ENCODE peak calls at places on chromosomes 5 and 9, in six cellular contexts. One of them, this sample, is unnamed.

GRCh38 chr9:136133191-136133958 is 14.7 kb upstream of the TMEM250 start:
- DNase-seq in CD4-positive, alpha-beta memory T cell: no peak
- DNase-seq in neural progenitor cell: peak; percentile 91
- DNase-seq in tibial artery: no peak
- DNase-seq in spleen: no peak
- DNase-seq in heart left ventricle: no peak
- DNase-seq in this sample: no peak

GRCh38 chr9:98838155-98838904 is 30.9 kb downstream of the GALNT12 start:
- DNase-seq in CD4-positive, alpha-beta memory T cell: no peak
- DNase-seq in neural progenitor cell: no peak
- DNase-seq in heart left ventricle: no peak
- DNase-seq in spleen: no peak
- DNase-seq in tibial artery: no peak
- DNase-seq in this sample: no peak

GRCh38 chr9:123360161-123361085 is 4.4 kb downstream of the CRB2 start:
- DNase-seq in spleen: no peak
- DNase-seq in CD4-positive, alpha-beta memory T cell: peak; percentile 18
- DNase-seq in tibial artery: no peak
- DNase-seq in neural progenitor cell: peak; percentile 98
- DNase-seq in heart left ventricle: no peak
- DNase-seq in this sample: no peak

GRCh38 chr5:109399092-109399759 is 10.5 kb downstream of the PJA2 start:
- DNase-seq in tibial artery: no peak
- DNase-seq in CD4-positive, alpha-beta memory T cell: no peak
- DNase-seq in spleen: no peak
- DNase-seq in neural progenitor cell: no peak
- DNase-seq in heart left ventricle: no peak
- DNase-seq in this sample: no peak

GRCh38 chr5:54325610-54326311 is 15.4 kb upstream of the ARL15 start:
- DNase-seq in neural progenitor cell: no peak
- DNase-seq in spleen: no peak
- DNase-seq in tibial artery: no peak
- DNase-seq in heart left ventricle: no peak
- DNase-seq in CD4-positive, alpha-beta memory T cell: no peak
- DNase-seq in this sample: no peak

GRCh38 chr5:149036970-149037369 is 25.9 kb downstream of the SH3TC2 start:
- DNase-seq in neural progenitor cell: no peak
- DNase-seq in CD4-positive, alpha-beta memory T cell: no peak
- DNase-seq in tibial artery: no peak
- DNase-seq in heart left ventricle: no peak
- DNase-seq in spleen: no peak
- DNase-seq in this sample: no peak

GRCh38 chr5:60843693-60844428 is at the start of gene ELOVL7:
- DNase-seq in tibial artery: no peak
- DNase-seq in heart left ventricle: peak; percentile 37
- DNase-seq in neural progenitor cell: peak; percentile 94
- DNase-seq in spleen: peak; percentile 80
- DNase-seq in CD4-positive, alpha-beta memory T cell: no peak
- DNase-seq in this sample: no peak

GRCh38 chr9:70111042-70111602 is 67.5 kb downstream of the MAMDC2 start:
- DNase-seq in spleen: peak; percentile 85
- DNase-seq in tibial artery: peak; percentile 89
- DNase-seq in heart left ventricle: peak; percentile 79
- DNase-seq in neural progenitor cell: peak; percentile 92
- DNase-seq in CD4-positive, alpha-beta memory T cell: peak; percentile 21
- DNase-seq in this sample: peak; percentile 57

GRCh38 chr5:90390933-90391332 is 18.6 kb downstream of the CETN3 start:
- DNase-seq in neural progenitor cell: no peak
- DNase-seq in heart left ventricle: no peak
- DNase-seq in CD4-positive, alpha-beta memory T cell: no peak
- DNase-seq in spleen: no peak
- DNase-seq in tibial artery: no peak
- DNase-seq in this sample: no peak

GRCh38 chr5:170184007-170184687 is 48.6 kb upstream of the C5orf58 start:
- DNase-seq in neural progenitor cell: peak; percentile 87
- DNase-seq in heart left ventricle: peak; percentile 45
- DNase-seq in CD4-positive, alpha-beta memory T cell: peak; percentile 7
- DNase-seq in spleen: peak; percentile 83
- DNase-seq in tibial artery: no peak
- DNase-seq in this sample: no peak

GRCh38 chr5:96968614-96969013 is 32.7 kb downstream of the LNPEP start:
- DNase-seq in heart left ventricle: no peak
- DNase-seq in spleen: no peak
- DNase-seq in neural progenitor cell: no peak
- DNase-seq in CD4-positive, alpha-beta memory T cell: no peak
- DNase-seq in tibial artery: no peak
- DNase-seq in this sample: no peak

GRCh38 chr5:173970878-173971650 is 17.9 kb upstream of the C5orf47 start:
- DNase-seq in heart left ventricle: no peak
- DNase-seq in CD4-positive, alpha-beta memory T cell: no peak
- DNase-seq in spleen: no peak
- DNase-seq in neural progenitor cell: no peak
- DNase-seq in tibial artery: no peak
- DNase-seq in this sample: no peak

GRCh38 chr9:124696101-124696500 is 75.0 kb downstream of the NR6A1 start:
- DNase-seq in heart left ventricle: no peak
- DNase-seq in CD4-positive, alpha-beta memory T cell: no peak
- DNase-seq in spleen: no peak
- DNase-seq in tibial artery: no peak
- DNase-seq in neural progenitor cell: peak; percentile 13
- DNase-seq in this sample: no peak

GRCh38 chr9:28956111-28956880 is 1383.0 kb upstream of the C9orf72 start:
- DNase-seq in CD4-positive, alpha-beta memory T cell: no peak
- DNase-seq in neural progenitor cell: no peak
- DNase-seq in heart left ventricle: no peak
- DNase-seq in tibial artery: no peak
- DNase-seq in spleen: no peak
- DNase-seq in this sample: no peak

GRCh38 chr9:88791105-88791805 is 200.0 kb upstream of the S1PR3 start:
- DNase-seq in neural progenitor cell: no peak
- DNase-seq in CD4-positive, alpha-beta memory T cell: no peak
- DNase-seq in spleen: no peak
- DNase-seq in tibial artery: no peak
- DNase-seq in heart left ventricle: no peak
- DNase-seq in this sample: no peak

GRCh38 chr9:88555581-88555980 is 20.6 kb downstream of the NXNL2 start:
- DNase-seq in tibial artery: no peak
- DNase-seq in spleen: no peak
- DNase-seq in neural progenitor cell: no peak
- DNase-seq in CD4-positive, alpha-beta memory T cell: no peak
- DNase-seq in heart left ventricle: no peak
- DNase-seq in this sample: no peak

GRCh38 chr9:90996154-90996788 is 194.7 kb downstream of the SYK start:
- DNase-seq in CD4-positive, alpha-beta memory T cell: no peak
- DNase-seq in spleen: no peak
- DNase-seq in neural progenitor cell: no peak
- DNase-seq in tibial artery: no peak
- DNase-seq in heart left ventricle: no peak
- DNase-seq in this sample: no peak

GRCh38 chr5:5497132-5497748 is 74.8 kb downstream of the ICE1 start:
- DNase-seq in tibial artery: peak; percentile 72
- DNase-seq in heart left ventricle: peak; percentile 48
- DNase-seq in spleen: peak; percentile 79
- DNase-seq in neural progenitor cell: peak; percentile 62
- DNase-seq in CD4-positive, alpha-beta memory T cell: peak; percentile 17
- DNase-seq in this sample: no peak

GRCh38 chr9:87276851-87277251 is 220.8 kb upstream of the DAPK1 start:
- DNase-seq in tibial artery: no peak
- DNase-seq in neural progenitor cell: no peak
- DNase-seq in heart left ventricle: no peak
- DNase-seq in spleen: no peak
- DNase-seq in CD4-positive, alpha-beta memory T cell: no peak
- DNase-seq in this sample: no peak

GRCh38 chr9:112764344-112764743 is 13.8 kb downstream of the SNX30 start:
- DNase-seq in spleen: no peak
- DNase-seq in neural progenitor cell: peak; percentile 38
- DNase-seq in tibial artery: peak; percentile 59
- DNase-seq in CD4-positive, alpha-beta memory T cell: no peak
- DNase-seq in heart left ventricle: no peak
- DNase-seq in this sample: no peak

GRCh38 chr9:107246259-107247254 is 36.5 kb upstream of the RAD23B start:
- DNase-seq in tibial artery: no peak
- DNase-seq in CD4-positive, alpha-beta memory T cell: no peak
- DNase-seq in spleen: no peak
- DNase-seq in heart left ventricle: no peak
- DNase-seq in neural progenitor cell: peak; percentile 68
- DNase-seq in this sample: no peak

GRCh38 chr5:149865746-149866145 is 78.8 kb downstream of the PDE6A start:
- DNase-seq in heart left ventricle: no peak
- DNase-seq in neural progenitor cell: no peak
- DNase-seq in spleen: no peak
- DNase-seq in tibial artery: no peak
- DNase-seq in CD4-positive, alpha-beta memory T cell: no peak
- DNase-seq in this sample: no peak

GRCh38 chr9:7570107-7570720 is 229.4 kb downstream of the DMAC1 start:
- DNase-seq in neural progenitor cell: peak; percentile 74
- DNase-seq in spleen: no peak
- DNase-seq in tibial artery: no peak
- DNase-seq in CD4-positive, alpha-beta memory T cell: peak; percentile 63
- DNase-seq in heart left ventricle: peak; percentile 28
- DNase-seq in this sample: no peak

GRCh38 chr5:598564-598890 is 13.6 kb upstream of the CEP72 start:
- DNase-seq in spleen: peak; percentile 38
- DNase-seq in heart left ventricle: no peak
- DNase-seq in tibial artery: peak; percentile 25
- DNase-seq in neural progenitor cell: no peak
- DNase-seq in CD4-positive, alpha-beta memory T cell: no peak
- DNase-seq in this sample: no peak

GRCh38 chr9:38079410-38080105 is 10.5 kb upstream of the SHB start:
- DNase-seq in tibial artery: no peak
- DNase-seq in heart left ventricle: peak; percentile 25
- DNase-seq in neural progenitor cell: no peak
- DNase-seq in CD4-positive, alpha-beta memory T cell: no peak
- DNase-seq in spleen: no peak
- DNase-seq in this sample: peak; percentile 71

GRCh38 chr5:126368239-126368812 is 54.9 kb upstream of the GRAMD2B start:
- DNase-seq in tibial artery: no peak
- DNase-seq in CD4-positive, alpha-beta memory T cell: no peak
- DNase-seq in neural progenitor cell: peak; percentile 73
- DNase-seq in spleen: no peak
- DNase-seq in heart left ventricle: no peak
- DNase-seq in this sample: no peak
- H3K4me1 ChIP-seq in tibial artery: peaks cover 16% of the 10 kb centered on the region
- H3K4me1 ChIP-seq in CD4-positive, alpha-beta memory T cell: peaks cover 4% of the 10 kb centered on the region
- H3K4me1 ChIP-seq in neural progenitor cell: peaks cover 31% of the 10 kb centered on the region
- H3K4me1 ChIP-seq in spleen: no peaks in the 10 kb centered on the region
- H3K4me1 ChIP-seq in heart left ventricle: peaks cover 5% of the 10 kb centered on the region
- H3K4me1 ChIP-seq in this sample: peaks cover 6% of the 10 kb centered on the region

DNA sequence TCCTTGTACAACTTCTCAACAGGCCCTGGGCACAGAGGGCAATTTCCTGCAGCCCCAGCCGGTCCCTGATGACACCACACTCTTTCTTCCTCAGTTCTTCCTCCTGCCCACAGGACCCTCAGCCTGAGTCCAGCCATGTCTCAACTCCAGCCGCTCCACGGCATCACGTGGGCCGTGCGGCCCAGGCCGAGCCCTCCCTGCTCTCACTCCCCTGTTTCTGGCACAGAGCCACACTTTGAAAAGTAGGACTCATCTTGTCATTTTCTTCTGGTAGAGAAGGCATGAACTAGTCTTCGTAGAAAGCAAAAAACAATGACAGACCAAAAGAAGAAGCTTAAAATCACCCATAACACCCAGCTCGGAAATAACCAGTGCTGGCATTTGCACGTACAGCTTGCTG is 404.7 kb upstream of the IRX1 start:
- DNase-seq in heart left ventricle: no peak
- DNase-seq in tibial artery: no peak
- DNase-seq in spleen: no peak
- DNase-seq in CD4-positive, alpha-beta memory T cell: no peak
- DNase-seq in neural progenitor cell: no peak
- DNase-seq in this sample: no peak
- H3K4me1 ChIP-seq in heart left ventricle: no peaks in the 10 kb centered on the region
- H3K4me1 ChIP-seq in tibial artery: no peaks in the 10 kb centered on the region
- H3K4me1 ChIP-seq in spleen: no peaks in the 10 kb centered on the region
- H3K4me1 ChIP-seq in CD4-positive, alpha-beta memory T cell: no peaks in the 10 kb centered on the region
- H3K4me1 ChIP-seq in neural progenitor cell: peaks cover 38% of the 10 kb centered on the region
- H3K4me1 ChIP-seq in this sample: no peaks in the 10 kb centered on the region

GRCh38 chr5:14036947-14037346 is 92.5 kb upstream of the DNAH5 start:
- DNase-seq in heart left ventricle: no peak
- DNase-seq in spleen: no peak
- DNase-seq in neural progenitor cell: no peak
- DNase-seq in tibial artery: no peak
- DNase-seq in CD4-positive, alpha-beta memory T cell: no peak
- DNase-seq in this sample: no peak

GRCh38 chr5:14038341-14038959 is 94.0 kb upstream of the DNAH5 start:
- DNase-seq in heart left ventricle: no peak
- DNase-seq in CD4-positive, alpha-beta memory T cell: no peak
- DNase-seq in spleen: no peak
- DNase-seq in tibial artery: no peak
- DNase-seq in neural progenitor cell: no peak
- DNase-seq in this sample: no peak

GRCh38 chr5:14035859-14036440 is 91.5 kb upstream of the DNAH5 start:
- DNase-seq in tibial artery: no peak
- DNase-seq in neural progenitor cell: peak; percentile 60
- DNase-seq in spleen: no peak
- DNase-seq in heart left ventricle: peak; percentile 35
- DNase-seq in CD4-positive, alpha-beta memory T cell: no peak
- DNase-seq in this sample: peak; percentile 38

GRCh38 chr5:14034991-14035390 is 90.5 kb upstream of the DNAH5 start:
- DNase-seq in CD4-positive, alpha-beta memory T cell: no peak
- DNase-seq in tibial artery: no peak
- DNase-seq in heart left ventricle: no peak
- DNase-seq in neural progenitor cell: no peak
- DNase-seq in spleen: no peak
- DNase-seq in this sample: no peak

DNA sequence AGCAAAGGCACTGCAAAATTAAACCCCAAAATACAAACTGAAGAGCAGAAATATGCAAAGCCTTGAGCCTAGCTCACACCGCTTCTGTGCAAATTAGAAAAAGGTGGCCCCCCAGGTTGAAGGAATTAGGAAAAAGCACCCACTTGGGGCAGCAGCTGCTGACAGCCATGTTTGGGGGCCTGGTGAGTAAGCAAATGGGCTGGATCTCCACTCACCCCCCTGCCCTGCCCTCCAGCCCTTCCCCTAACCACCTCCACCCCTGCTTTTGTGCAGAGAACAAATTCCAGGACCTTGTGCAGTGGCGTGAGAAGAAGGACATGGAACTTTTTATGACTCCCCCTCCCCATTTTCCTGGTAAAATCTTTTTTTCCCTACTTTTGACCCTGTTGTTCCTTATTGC is 92.0 kb upstream of the DNAH5 start:
- DNase-seq in CD4-positive, alpha-beta memory T cell: no peak
- DNase-seq in neural progenitor cell: peak; percentile 24
- DNase-seq in heart left ventricle: no peak
- DNase-seq in spleen: no peak
- DNase-seq in tibial artery: no peak
- DNase-seq in this sample: no peak
- H3K4me1 ChIP-seq in CD4-positive, alpha-beta memory T cell: no peaks in the 10 kb centered on the region
- H3K4me1 ChIP-seq in neural progenitor cell: peaks cover 24% of the 10 kb centered on the region
- H3K4me1 ChIP-seq in heart left ventricle: peaks cover 25% of the 10 kb centered on the region
- H3K4me1 ChIP-seq in spleen: peaks cover 5% of the 10 kb centered on the region
- H3K4me1 ChIP-seq in tibial artery: peaks cover 26% of the 10 kb centered on the region
- H3K4me1 ChIP-seq in this sample: peaks cover 38% of the 10 kb centered on the region

DNA sequence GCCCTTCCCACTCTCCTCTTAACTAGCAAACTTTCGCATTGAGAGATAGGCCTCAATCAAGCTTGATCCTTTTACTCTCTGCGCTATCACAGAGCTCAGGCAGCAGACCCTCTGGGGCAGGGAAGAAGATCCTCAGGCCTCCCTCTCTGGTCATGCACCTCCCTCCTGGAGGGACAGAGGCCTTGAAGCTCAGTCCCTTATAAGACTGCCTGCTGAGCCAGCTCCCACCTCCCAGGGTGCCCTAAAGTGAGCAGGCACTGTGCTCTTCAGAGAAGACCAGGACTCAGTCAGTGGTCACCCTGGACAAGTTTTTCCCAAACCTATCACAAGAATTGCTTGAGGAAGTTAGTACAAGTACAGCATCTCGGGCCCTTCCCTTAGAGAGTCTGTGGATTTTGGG is 29.9 kb downstream of the B4GALT1 start:
- DNase-seq in heart left ventricle: no peak
- DNase-seq in spleen: peak; percentile 56
- DNase-seq in CD4-positive, alpha-beta memory T cell: no peak
- DNase-seq in tibial artery: peak; percentile 15
- DNase-seq in neural progenitor cell: no peak
- DNase-seq in this sample: no peak
- H3K4me1 ChIP-seq in heart left ventricle: peaks cover 91% of the 10 kb centered on the region
- H3K4me1 ChIP-seq in spleen: peaks cover 77% of the 10 kb centered on the region
- H3K4me1 ChIP-seq in CD4-positive, alpha-beta memory T cell: peaks cover 71% of the 10 kb centered on the region
- H3K4me1 ChIP-seq in tibial artery: peaks cover 79% of the 10 kb centered on the region
- H3K4me1 ChIP-seq in neural progenitor cell: no peaks in the 10 kb centered on the region
- H3K4me1 ChIP-seq in this sample: peaks cover 75% of the 10 kb centered on the region